ENCODE peak calls at places on chromosomes 5 and 9, in five cellular contexts. M is A549, O is HepG2, N is H1, K is GM12878. P is an unnamed sample.

GRCh38 chr5:60382761-60383160 is 317.2 kb downstream of the DEPDC1B start:
- DNase-seq in M (peak; percentile 59), O (no peak), N (no peak), K (peak; percentile 40), P (no peak)

GRCh38 chr9:18941060-18941746 is 91.8 kb downstream of the SAXO1 start:
- DNase-seq in M (no peak), O (no peak), N (no peak), K (no peak), P (no peak)

GRCh38 chr5:38149815-38150195 is 108.6 kb upstream of the EGFLAM start:
- DNase-seq in M (no peak), O (no peak), N (no peak), K (no peak), P (no peak)

GRCh38 chr5:42889311-42889933 is 77.7 kb upstream of the SELENOP start:
- DNase-seq in M (peak; percentile 79), O (peak; percentile 82), N (peak; percentile 43), K (no peak), P (peak; percentile 86)

GRCh38 chr9:17721954-17722353 is 143.1 kb downstream of the SH3GL2 start:
- DNase-seq in M (no peak), O (no peak), N (no peak), K (no peak), P (no peak)

GRCh38 chr5:132439521-132440206 is 50.9 kb downstream of the IRF1 start:
- DNase-seq in M (no peak), O (no peak), N (no peak), K (no peak), P (no peak)

GRCh38 chr5:146788918-146789317 is 89.6 kb downstream of the PPP2R2B start:
- DNase-seq in M (no peak), O (no peak), N (peak; percentile 54), K (no peak), P (no peak)

GRCh38 chr5:135308752-135309151 is 90.3 kb downstream of the MACROH2A1 start:
- DNase-seq in M (peak; percentile 54), O (peak; percentile 78), N (no peak), K (no peak), P (no peak)

GRCh38 chr9:93673271-93673843 is 97.0 kb downstream of the PHF2 start:
- DNase-seq in M (no peak), O (no peak), N (no peak), K (no peak), P (no peak)
- TF ChIP-seq KDM1A in M (no peak), O (no peak), N (no peak), K (no peak), P (no peak)

DNA sequence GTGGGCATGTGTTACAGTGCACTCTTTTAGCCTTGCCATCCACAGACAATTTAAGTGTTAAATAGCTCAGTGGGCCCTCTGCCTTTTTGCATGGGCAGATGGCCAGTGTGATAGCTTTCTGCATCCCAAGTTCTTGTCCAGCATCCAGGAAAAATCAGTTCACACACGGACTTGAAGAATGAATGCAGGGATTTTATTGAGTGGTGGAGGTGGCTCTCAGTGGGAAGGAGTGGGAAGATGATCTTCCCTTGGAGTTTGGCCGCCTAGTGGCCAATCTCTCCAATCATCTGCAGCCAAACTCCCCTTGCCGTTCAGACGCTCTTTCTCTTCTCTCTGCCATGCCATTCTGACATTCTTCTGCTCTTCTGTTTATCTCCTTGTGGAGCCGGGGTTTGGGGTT is 322.4 kb upstream of the GRAMD2B start:
- DNase-seq in M (peak; percentile 16), O (no peak), N (no peak), K (no peak), P (no peak)
- TF ChIP-seq KDM1A in M (no peak), O (no peak), N (no peak), K (no peak), P (no peak)

DNA sequence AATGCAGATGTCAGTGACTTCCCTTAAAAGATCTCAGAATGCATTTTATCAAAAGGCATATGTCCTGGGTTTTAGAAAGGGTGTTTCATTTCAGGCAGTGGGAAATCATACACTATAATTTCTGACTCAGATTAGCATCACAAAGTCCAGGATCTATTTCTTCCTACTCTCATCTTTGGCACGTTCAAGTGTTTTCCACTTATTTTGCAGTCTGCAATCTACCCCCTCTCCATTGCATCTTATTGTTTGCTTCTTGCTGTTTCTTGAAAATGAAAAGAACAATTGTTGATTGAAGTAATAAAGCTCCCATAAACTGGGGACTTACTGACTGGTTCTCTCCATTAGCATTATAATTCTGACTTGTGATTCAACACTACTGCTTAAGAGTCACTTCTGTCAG is 333.0 kb downstream of the RASEF start:
- DNase-seq in M (no peak), O (no peak), N (no peak), K (no peak), P (no peak)
- TF ChIP-seq KDM1A in M (no peak), O (no peak), N (no peak), K (no peak), P (no peak)

DNA sequence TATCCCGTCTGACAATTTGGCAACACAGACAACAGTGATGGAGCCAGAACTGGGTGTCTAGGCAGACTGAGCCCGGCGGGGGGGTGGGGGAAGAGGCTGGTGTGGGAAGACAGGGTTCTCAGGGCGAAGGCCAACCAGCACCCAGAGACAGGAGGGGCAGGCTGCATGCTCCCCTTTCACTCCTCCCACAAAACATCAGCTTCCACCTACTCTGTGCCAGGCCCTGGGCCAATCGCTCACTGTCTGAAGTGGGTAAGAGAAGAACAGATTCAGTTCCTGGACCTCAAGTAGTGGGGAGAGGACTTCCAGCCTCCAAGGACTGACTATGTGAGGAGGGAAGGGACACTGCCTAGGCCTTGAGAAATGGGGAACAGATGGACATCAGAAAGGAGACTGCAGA is 2.8 kb downstream of the SNCB start:
- DNase-seq in M (no peak), O (no peak), N (no peak), K (no peak), P (no peak)
- TF ChIP-seq KDM1A in M (no peak), O (no peak), N (no peak), K (no peak), P (no peak)

DNA sequence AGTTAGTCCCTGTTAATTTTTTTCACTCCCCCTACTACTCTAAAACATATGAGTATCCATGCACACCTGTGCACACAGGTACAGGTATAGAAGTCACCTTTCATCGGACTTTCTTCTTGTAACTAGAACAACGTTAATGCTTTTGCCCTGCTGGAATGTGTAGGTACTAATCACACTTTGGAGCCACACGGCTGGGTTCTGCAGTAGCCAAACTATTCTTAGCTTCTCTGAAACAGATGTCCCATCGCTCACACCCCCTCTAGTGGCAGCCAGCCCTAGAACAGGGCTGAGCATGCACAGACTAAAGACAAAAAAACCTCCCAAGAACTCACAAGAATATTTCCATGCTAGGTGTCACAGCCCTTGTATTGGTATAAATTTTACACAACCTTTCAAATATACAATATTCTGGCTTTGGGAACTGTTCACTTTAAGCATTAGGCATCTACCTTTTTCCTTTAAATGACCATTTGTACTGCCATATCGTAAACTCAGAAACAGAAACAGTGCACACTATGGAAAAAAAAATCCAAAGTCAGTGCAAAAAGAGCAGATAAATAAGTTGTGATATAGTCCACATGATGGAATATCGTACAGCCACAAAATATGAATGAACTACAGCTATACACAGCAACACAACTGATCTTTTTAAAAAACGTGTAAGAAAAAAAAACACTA is 64.0 kb downstream of the RETREG1 start:
- DNase-seq in M (peak; percentile 55), O (peak; percentile 54), N (peak; percentile 44), K (no peak), P (peak; percentile 64)
- TF ChIP-seq KDM1A in M (no peak), O (no peak), N (no peak), K (no peak), P (no peak)

GRCh38 chr5:154608531-154609011 is 130.5 kb upstream of the HAND1 start:
- DNase-seq in M (no peak), O (no peak), N (no peak), K (no peak), P (no peak)
- TF ChIP-seq KDM1A in M (no peak), O (no peak), N (no peak), K (no peak), P (no peak)